ENCODE peak calls at places on chromosome 18, in seven cellular contexts. L, P, C, Y, N, O and R are unnamed samples.

GRCh38 chr18:50982802-50983179 is 15.0 kb downstream of the ELAC1 start:
- DNase-seq in N (peak; percentile 46), O (peak; percentile 29), L (no peak), Y (no peak), C (no peak), P (no peak), R (no peak)

GRCh38 chr18:21203096-21203495 is 38.9 kb upstream of the GREB1L start:
- DNase-seq in C (no peak), Y (no peak), N (no peak), O (no peak), P (no peak), L (no peak), R (no peak)

GRCh38 chr18:69636529-69637301 is 236.0 kb downstream of the DOK6 start:
- DNase-seq in L (no peak), O (no peak), C (no peak), P (no peak), Y (no peak), N (no peak), R (no peak)

GRCh38 chr18:7946724-7947377 is 379.7 kb downstream of the PTPRM start:
- DNase-seq in N (peak; percentile 94), L (peak; percentile 22), Y (no peak), C (no peak), P (peak; percentile 29), O (peak; percentile 91), R (no peak)

GRCh38 chr18:13112982-13113381 is 105.6 kb upstream of the LDLRAD4 start:
- DNase-seq in N (peak; percentile 42), P (peak; percentile 90), Y (peak; percentile 37), L (peak; percentile 68), C (no peak), O (peak; percentile 72), R (no peak)

GRCh38 chr18:48657446-48658120 is 118.8 kb downstream of the CTIF start:
- DNase-seq in Y (no peak), P (no peak), L (no peak), N (no peak), C (no peak), O (no peak), R (no peak)

GRCh38 chr18:25832008-25832604 is 258.3 kb downstream of the SS18 start:
- DNase-seq in P (peak; percentile 75), C (no peak), L (peak; percentile 75), Y (peak; percentile 42), N (peak; percentile 73), O (peak; percentile 74), R (peak; percentile 39)

GRCh38 chr18:2114289-2114688 is 457.0 kb downstream of the METTL4 start:
- DNase-seq in O (no peak), P (no peak), C (no peak), N (no peak), Y (no peak), L (no peak), R (no peak)

GRCh38 chr18:13726972-13727331 is 479 bp downstream of the RNMT start:
- DNase-seq in Y (peak; percentile 43), O (peak; percentile 64), N (no peak), L (peak; percentile 68), C (peak; percentile 93), P (no peak), R (no peak)

GRCh38 chr18:69717586-69717985 is 230.1 kb downstream of the CD226 start:
- DNase-seq in P (no peak), L (no peak), O (no peak), N (no peak), Y (no peak), C (no peak), R (no peak)

GRCh38 chr18:41395695-41396094 is 559.3 kb upstream of the PIK3C3 start:
- DNase-seq in Y (no peak), N (no peak), L (no peak), P (no peak), C (no peak), O (peak; percentile 22), R (no peak)

GRCh38 chr18:30280861-30281470 is 761.6 kb downstream of the DSC3 start:
- DNase-seq in O (peak; percentile 78), Y (no peak), N (peak; percentile 65), L (peak; percentile 27), P (no peak), C (no peak), R (peak; percentile 18)
- TF ChIP-seq CTCF in O (peak; percentile 72), Y (peak; percentile 78), N (peak; percentile 60), L (peak; percentile 79), P (peak; percentile 92), C (peak; percentile 17), R (peak; percentile 68)

DNA sequence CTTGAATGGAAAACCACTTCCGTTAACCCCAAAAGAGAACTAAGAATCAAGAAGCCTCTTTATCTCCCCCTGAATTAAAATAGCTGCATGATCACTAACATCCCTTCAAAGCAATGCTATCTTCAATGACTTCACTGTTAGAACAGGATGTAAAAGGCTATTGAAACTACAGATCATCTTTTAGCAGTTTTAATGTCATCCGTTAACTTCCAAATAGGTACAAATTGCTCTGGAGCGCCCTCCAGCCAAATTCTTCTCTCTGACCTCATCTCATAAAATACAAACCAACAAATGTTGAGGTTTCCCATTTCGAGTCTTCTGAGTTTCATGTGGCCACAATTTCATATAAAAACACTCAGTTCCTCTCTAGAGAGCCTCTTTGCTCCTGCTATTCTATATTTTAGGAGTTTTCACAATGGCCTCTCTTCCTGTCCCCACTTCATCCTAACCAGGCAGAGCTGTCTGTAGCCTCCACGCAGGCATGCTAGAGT is 38.0 kb downstream of the B4GALT6 start:
- DNase-seq in C (no peak), O (no peak), P (no peak), Y (no peak), N (no peak), L (no peak), R (no peak)
- TF ChIP-seq CTCF in C (no peak), O (no peak), P (no peak), Y (no peak), N (no peak), L (no peak), R (no peak)

GRCh38 chr18:45522371-45522770 is 92.9 kb upstream of the SLC14A2 start:
- DNase-seq in Y (no peak), O (peak; percentile 61), N (peak; percentile 68), P (no peak), L (no peak), C (no peak), R (no peak)

GRCh38 chr18:45521777-45522176 is 93.5 kb upstream of the SLC14A2 start:
- DNase-seq in Y (no peak), L (no peak), P (no peak), C (no peak), N (peak; percentile 50), O (peak; percentile 47), R (no peak)

GRCh38 chr18:45528712-45529336 is 86.5 kb upstream of the SLC14A2 start:
- DNase-seq in L (no peak), C (no peak), N (peak; percentile 17), Y (no peak), P (no peak), O (no peak), R (no peak)

GRCh38 chr18:45527891-45528290 is 87.4 kb upstream of the SLC14A2 start:
- DNase-seq in O (no peak), L (no peak), N (no peak), C (no peak), P (no peak), Y (no peak), R (no peak)

GRCh38 chr18:45526120-45526841 is 89.0 kb upstream of the SLC14A2 start:
- DNase-seq in L (no peak), C (no peak), N (peak; percentile 52), O (peak; percentile 48), Y (no peak), P (no peak), R (no peak)
- TF ChIP-seq CTCF in L (peak; percentile 15), C (peak; percentile 28), N (peak; percentile 23), O (peak; percentile 24), Y (no peak), P (no peak), R (peak; percentile 22)

GRCh38 chr18:27400001-27400400 is 214.9 kb upstream of the CHST9 start:
- DNase-seq in P (no peak), L (peak; percentile 6), O (no peak), Y (no peak), N (no peak), C (no peak), R (no peak)
- TF ChIP-seq CTCF in P (no peak), L (peak; percentile 29), O (no peak), Y (no peak), N (no peak), C (no peak), R (no peak)

GRCh38 chr18:9392726-9393125 is 58.2 kb downstream of the TWSG1 start:
- DNase-seq in O (peak; percentile 14), Y (no peak), P (no peak), L (no peak), C (no peak), N (no peak), R (no peak)
- TF ChIP-seq CTCF in O (no peak), Y (no peak), P (no peak), L (no peak), C (no peak), N (no peak), R (no peak)

DNA sequence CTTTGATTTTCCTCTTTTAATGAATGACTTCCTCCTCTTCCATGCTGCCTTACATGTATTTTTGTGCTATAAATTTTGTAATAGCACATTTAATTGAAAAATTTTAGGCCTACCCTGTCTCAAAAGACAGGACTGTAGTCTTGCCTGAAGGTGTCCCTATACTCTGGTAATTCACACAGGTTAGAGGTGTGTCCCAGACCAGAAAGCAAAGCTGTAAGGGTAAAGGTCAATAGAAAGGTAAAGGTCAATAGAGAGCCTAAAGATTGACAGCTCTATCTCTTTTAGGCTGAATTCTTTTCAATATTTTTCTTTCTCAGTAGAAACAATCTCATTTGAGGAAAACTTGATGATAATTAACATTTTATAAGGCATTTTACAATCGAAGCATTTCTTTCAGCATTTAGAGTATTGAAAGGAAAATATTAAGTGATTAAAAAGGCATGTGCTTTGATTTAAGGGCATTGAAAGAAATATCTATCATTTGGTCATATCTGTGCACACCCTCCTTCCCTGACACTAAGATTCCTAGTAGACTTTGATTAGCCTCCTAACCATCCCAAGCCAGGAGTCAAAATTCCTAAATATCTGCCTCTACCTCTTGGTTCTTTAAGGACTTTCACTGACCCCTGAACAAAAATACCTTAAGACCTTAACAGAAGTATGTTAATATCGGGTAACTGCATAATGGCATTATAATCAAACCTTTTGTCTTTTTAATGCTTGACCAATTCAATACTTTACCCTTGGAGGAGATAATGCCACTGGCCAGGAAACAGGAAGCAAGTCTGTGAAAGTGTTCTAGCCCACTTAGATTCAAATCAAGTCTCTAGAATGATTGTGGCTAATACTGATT is 161.8 kb upstream of the DTNA start:
- DNase-seq in C (no peak), Y (no peak), P (no peak), N (no peak), L (no peak), O (no peak), R (no peak)
- TF ChIP-seq CTCF in C (no peak), Y (no peak), P (no peak), N (no peak), L (no peak), O (no peak), R (no peak)

GRCh38 chr18:77481541-77481940 is 231.9 kb downstream of the GALR1 start:
- DNase-seq in L (no peak), N (no peak), Y (no peak), C (no peak), P (no peak), O (no peak), R (no peak)
- TF ChIP-seq CTCF in L (no peak), N (no peak), Y (no peak), C (no peak), P (no peak), O (no peak), R (no peak)